ENCODE peak calls at places on chromosome X, in four cellular contexts. Q is WERI-Rb-1, D is tibial artery, X is AG04449. I is an unnamed sample.

GRCh38 chrX:41005445-41005992 is 79.7 kb upstream of the USP9X start:
- DNase-seq in Q (no peak), D (no peak), X (no peak), I (no peak)

GRCh38 chrX:104913348-104913747 is 307.1 kb downstream of the TEX13A start:
- DNase-seq in D (no peak), Q (no peak), X (no peak), I (no peak)

GRCh38 chrX:39953879-39954278 is 143.9 kb downstream of the BCOR start:
- DNase-seq in Q (no peak), X (no peak), D (peak), I (no peak)

GRCh38 chrX:110536788-110537187 is 178.1 kb downstream of the RTL9 start:
- DNase-seq in Q (no peak), D (no peak), X (no peak), I (no peak)

GRCh38 chrX:123975180-123975579 is 13.7 kb downstream of the STAG2 start:
- DNase-seq in D (no peak), X (no peak), Q (no peak), I (no peak)

GRCh38 chrX:105464611-105465010 is 244.1 kb upstream of the TEX13A start:
- DNase-seq in D (no peak), Q (no peak), X (no peak), I (no peak)

GRCh38 chrX:118720058-118720707 is 7.2 kb upstream of the IL13RA1 start:
- DNase-seq in Q (no peak), D (no peak), X (no peak), I (no peak)

GRCh38 chrX:117840645-117841044 is 276.0 kb downstream of the KLHL13 start:
- DNase-seq in D (no peak), X (no peak), Q (no peak), I (no peak)

GRCh38 chrX:133323450-133323849 is 91.8 kb downstream of the GPC4 start:
- DNase-seq in Q (no peak), D (no peak), X (no peak), I (no peak)

GRCh38 chrX:70139736-70140135 is 6.5 kb downstream of the IGBP1 start:
- DNase-seq in X (no peak), D (no peak), Q (no peak), I (no peak)

GRCh38 chrX:150405576-150405975 is 42.5 kb downstream of the MAMLD1 start:
- DNase-seq in D (no peak), Q (peak), X (no peak), I (no peak)

GRCh38 chrX:46255066-46255465 is 290.2 kb downstream of the ZNF674 start:
- DNase-seq in Q (no peak), D (no peak), X (no peak), I (no peak)

GRCh38 chrX:40130207-40130606 is 32.4 kb upstream of the BCOR start:
- DNase-seq in D (no peak), X (peak), Q (no peak), I (no peak)

GRCh38 chrX:10582945-10583344 is 37.4 kb downstream of the MID1 start:
- DNase-seq in Q (no peak), D (no peak), X (peak), I (no peak)

GRCh38 chrX:51694254-51694653 is 11.6 kb upstream of the CENPVL2 start:
- DNase-seq in D (no peak), X (no peak), Q (peak), I (no peak)

GRCh38 chrX:150547511-150548115 is 20.8 kb upstream of the MTM1 start:
- DNase-seq in X (no peak), D (peak), Q (peak), I (peak)

GRCh38 chrX:125953769-125954168 is 212.3 kb downstream of the DCAF12L2 start:
- DNase-seq in Q (no peak), D (no peak), X (no peak), I (no peak)

GRCh38 chrX:52425710-52426245 is 57.0 kb downstream of the XAGE2 start:
- DNase-seq in D (no peak), Q (no peak), X (no peak), I (no peak)

GRCh38 chrX:43969504-43970501 is 3.4 kb downstream of the NDP start:
- DNase-seq in X (no peak), Q (no peak), D (no peak), I (no peak)

GRCh38 chrX:84363674-84364073 is 138.6 kb downstream of the HDX start:
- DNase-seq in Q (no peak), D (no peak), X (no peak), I (no peak)

GRCh38 chrX:49727847-49728246 is 32.1 kb upstream of the PAGE1 start:
- DNase-seq in D (no peak), Q (no peak), X (no peak), I (no peak)

GRCh38 chrX:132748909-132749308 is 209.5 kb downstream of the HS6ST2 start:
- DNase-seq in X (no peak), D (no peak), Q (no peak), I (no peak)

GRCh38 chrX:32276153-32276552 is 935.2 kb downstream of the DMD start:
- DNase-seq in X (no peak), D (no peak), Q (no peak), I (no peak)

GRCh38 chrX:138917781-138918180 is 206.3 kb upstream of the FGF13 start:
- DNase-seq in D (no peak), X (no peak), Q (no peak), I (no peak)

GRCh38 chrX:124393238-124393637 is 46.9 kb downstream of the SH2D1A start:
- DNase-seq in D (no peak), X (no peak), Q (no peak), I (no peak)

GRCh38 chrX:140229187-140229586 is 263.9 kb upstream of the CXorf66 start:
- DNase-seq in X (no peak), D (no peak), Q (no peak), I (no peak)

GRCh38 chrX:12526296-12526695 is 264.9 kb upstream of the PRPS2 start:
- DNase-seq in Q (no peak), D (no peak), X (no peak), I (no peak)

GRCh38 chrX:130793966-130794365 is 109.0 kb downstream of the ENOX2 start:
- DNase-seq in D (no peak), X (no peak), Q (no peak), I (no peak)

GRCh38 chrX:127726227-127726626 is 326.0 kb downstream of the ACTRT1 start:
- DNase-seq in X (no peak), D (no peak), Q (no peak), I (no peak)

GRCh38 chrX:115912372-115912897 is 258.1 kb upstream of the AGTR2 start:
- DNase-seq in Q (peak), D (no peak), X (no peak), I (no peak)

GRCh38 chrX:45070116-45071007 is 130.3 kb downstream of the DIPK2B start:
- DNase-seq in Q (peak), X (no peak), D (no peak), I (peak)

GRCh38 chrX:48800574-48801280 is 1.1 kb upstream of the HDAC6 start:
- DNase-seq in D (no peak), X (no peak), Q (peak), I (no peak)

GRCh38 chrX:53332204-53332603 is 50.8 kb upstream of the IQSEC2 start:
- DNase-seq in Q (no peak), D (no peak), X (no peak), I (no peak)

GRCh38 chrX:149881081-149881711 is at the start of gene MAGEA8:
- DNase-seq in D (no peak), Q (peak), X (no peak), I (peak)

GRCh38 chrX:30622361-30622760 is 30.9 kb upstream of the GK start:
- DNase-seq in D (no peak), Q (no peak), X (no peak), I (no peak)

GRCh38 chrX:109049903-109050302 is 313.5 kb upstream of the IRS4 start:
- DNase-seq in X (no peak), D (no peak), Q (no peak), I (no peak)
- TF ChIP-seq CTCF in X (no peak), D (no peak), Q (peak), I (peak)

GRCh38 chrX:28613558-28613957 is 26.3 kb downstream of the IL1RAPL1 start:
- DNase-seq in X (no peak), Q (no peak), D (no peak), I (no peak)
- TF ChIP-seq CTCF in X (no peak), Q (no peak), D (no peak), I (no peak)

DNA sequence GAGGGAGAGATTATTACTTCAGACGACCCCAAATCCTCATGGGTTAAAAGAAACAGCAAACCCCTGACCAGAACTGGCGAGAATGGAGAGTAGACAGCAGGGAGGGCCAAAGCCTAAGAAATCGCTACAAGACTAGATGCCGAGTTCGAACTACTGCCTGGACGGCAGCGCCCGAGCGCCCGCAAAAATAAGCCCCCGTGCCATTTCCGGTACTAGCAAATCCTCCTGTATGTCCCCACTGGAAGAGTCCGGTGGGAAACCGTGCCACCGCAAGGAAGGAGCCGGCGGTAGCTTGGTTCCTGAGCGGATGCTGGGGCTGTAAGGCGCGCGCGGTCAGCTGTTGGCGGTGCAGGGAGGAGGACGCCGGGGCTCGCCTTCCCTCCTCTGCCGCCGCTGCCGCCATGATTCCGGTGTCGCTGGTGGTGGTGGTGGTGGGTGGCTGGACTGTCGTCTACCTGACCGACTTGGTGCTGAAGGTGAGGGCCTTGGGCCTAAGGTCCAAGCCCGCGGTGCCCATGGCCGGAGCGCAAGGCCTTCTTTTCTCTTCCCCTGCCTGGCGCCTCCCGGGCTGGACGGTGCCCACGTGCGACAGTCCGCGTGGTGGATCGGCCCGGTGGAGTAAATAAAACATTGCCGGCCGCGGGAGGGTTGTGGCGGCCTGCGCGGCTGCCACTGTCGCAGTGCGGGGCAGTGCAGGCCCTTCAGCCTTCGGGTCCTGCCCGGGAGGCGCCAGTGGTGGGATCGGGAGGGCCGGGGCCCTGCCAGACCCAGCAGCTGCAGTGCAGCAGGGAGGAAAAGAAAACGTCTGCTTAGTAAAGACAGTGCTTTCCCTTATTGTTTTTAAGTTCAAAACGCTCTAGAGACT is at the start of gene MBTPS2:
- DNase-seq in D (peak), Q (peak), X (peak), I (peak)
- TF ChIP-seq CTCF in D (no peak), Q (no peak), X (peak), I (no peak)

GRCh38 chrX:56975611-56976010 is 19.7 kb downstream of the SPIN3 start:
- DNase-seq in D (no peak), Q (no peak), X (no peak), I (no peak)
- TF ChIP-seq CTCF in D (no peak), Q (no peak), X (no peak), I (no peak)

DNA sequence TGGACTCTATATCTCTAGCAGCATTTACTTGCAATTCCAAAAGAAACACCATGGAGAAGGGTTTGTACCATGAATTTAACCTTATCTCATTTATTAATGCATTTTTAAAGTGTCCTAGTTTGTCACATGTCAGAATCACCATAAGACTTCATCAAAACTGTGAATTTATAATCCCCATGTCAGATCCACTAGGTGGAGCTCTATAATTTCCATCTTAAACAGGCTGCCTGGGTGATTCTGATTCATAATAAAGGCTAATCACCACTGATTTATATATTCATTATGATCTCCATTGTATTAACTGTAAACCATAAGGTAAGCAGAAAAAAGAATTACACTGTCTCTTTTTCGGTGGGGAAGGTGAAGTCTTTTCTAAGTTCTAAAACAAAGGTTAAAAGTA is 4.0 kb downstream of the TCEAL2 start:
- DNase-seq in D (no peak), X (no peak), Q (no peak), I (no peak)
- TF ChIP-seq CTCF in D (no peak), X (no peak), Q (no peak), I (no peak)

GRCh38 chrX:7254144-7254543 is 106.2 kb upstream of the PUDP start:
- DNase-seq in D (no peak), Q (no peak), X (no peak), I (no peak)
- TF ChIP-seq CTCF in D (no peak), Q (no peak), X (no peak), I (no peak)

DNA sequence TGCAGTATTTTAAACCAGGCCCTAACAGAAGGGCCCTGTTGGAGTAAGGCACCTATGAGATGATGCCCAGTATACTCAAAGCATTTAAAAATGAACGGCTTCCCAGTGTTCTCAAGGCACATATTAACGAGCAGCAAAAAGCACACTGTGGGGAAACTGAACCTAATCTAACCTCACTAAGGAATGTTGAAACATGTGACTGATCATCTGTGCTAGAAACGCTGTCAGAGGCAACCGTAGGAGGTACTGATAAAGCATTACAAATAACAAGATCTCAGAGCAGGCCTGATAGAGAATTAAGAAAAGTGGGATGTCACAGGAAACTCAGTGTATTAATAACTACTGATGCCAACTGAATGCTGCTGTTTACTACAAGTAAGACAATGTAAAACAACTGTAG is 24.0 kb downstream of the ASB9 start:
- DNase-seq in X (no peak), Q (no peak), D (no peak), I (no peak)
- TF ChIP-seq CTCF in X (no peak), Q (no peak), D (no peak), I (no peak)

DNA sequence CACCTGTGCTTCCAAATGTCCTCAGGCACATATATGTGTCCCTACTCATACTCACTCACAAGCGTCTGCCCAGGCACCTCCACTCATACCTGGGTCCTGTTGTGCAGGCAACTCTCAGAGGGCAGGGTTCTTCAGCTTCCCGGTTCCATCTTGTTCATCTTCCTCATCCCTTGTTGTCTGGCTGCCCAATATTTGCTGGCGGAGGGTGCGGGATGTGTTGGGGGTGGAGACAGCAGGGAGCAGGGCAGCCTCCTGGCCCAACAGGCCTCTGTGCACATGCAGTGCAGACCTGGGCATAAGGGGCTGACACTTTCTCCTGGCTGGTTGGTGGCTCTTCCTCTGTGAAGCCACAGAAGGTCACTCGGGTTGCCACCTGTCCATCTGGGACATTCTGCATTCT is 32.1 kb downstream of the NBDY start:
- DNase-seq in Q (no peak), X (no peak), D (no peak), I (no peak)
- TF ChIP-seq CTCF in Q (no peak), X (no peak), D (no peak), I (no peak)

GRCh38 chrX:3811331-3812311 is 98.2 kb upstream of the PRKX start:
- DNase-seq in Q (peak), X (no peak), D (no peak), I (no peak)
- TF ChIP-seq CTCF in Q (peak), X (peak), D (no peak), I (peak)

GRCh38 chrX:153611298-153612095 is 12.6 kb upstream of the CCNQ start:
- DNase-seq in X (no peak), D (no peak), Q (no peak), I (no peak)

GRCh38 chrX:153610834-153611209 is 11.9 kb upstream of the CCNQ start:
- DNase-seq in D (no peak), Q (no peak), X (no peak), I (no peak)

GRCh38 chrX:153612413-153612812 is 13.5 kb upstream of the CCNQ start:
- DNase-seq in X (no peak), Q (no peak), D (no peak), I (no peak)

GRCh38 chrX:153609917-153610833 is 11.2 kb upstream of the CCNQ start:
- DNase-seq in D (peak), X (no peak), Q (peak), I (peak)

GRCh38 chrX:153614818-153615217 is 15.9 kb upstream of the CCNQ start:
- DNase-seq in Q (no peak), D (no peak), X (no peak), I (no peak)
- TF ChIP-seq CTCF in Q (no peak), D (no peak), X (no peak), I (no peak)

I was measured in nephron progenitor cell.